ENCODE peak calls at places on chromosomes 12 and 14, in four cellular contexts. A is GM12878, Q is HepG2, R is K562. H is an unnamed sample.

GRCh38 chr14:105196228-105196960 is 15.3 kb upstream of the NUDT14 start:
- DNase-seq in Q (peak), R (peak), A (no peak), H (no peak)

GRCh38 chr14:54854181-54854580 is 48.4 kb downstream of the GCH1 start:
- DNase-seq in A (no peak), R (no peak), Q (no peak), H (no peak)

GRCh38 chr14:77485256-77485655 is 13.4 kb downstream of the ISM2 start:
- DNase-seq in R (no peak), Q (no peak), A (no peak), H (peak)

GRCh38 chr12:14774074-14774943 is 29.0 kb downstream of the WBP11 start:
- DNase-seq in R (no peak), A (peak), Q (peak), H (peak)

GRCh38 chr12:110458756-110459155 is 8.6 kb upstream of the ARPC3 start:
- DNase-seq in Q (no peak), A (no peak), R (no peak), H (no peak)

GRCh38 chr12:64175254-64175945 is 46.7 kb downstream of the KICS2 start:
- DNase-seq in Q (no peak), R (peak), A (no peak), H (no peak)

GRCh38 chr12:125187148-125187733 is 122.0 kb downstream of the AACS start:
- DNase-seq in A (no peak), R (no peak), Q (no peak), H (no peak)

GRCh38 chr12:106780010-106780625 is 5.6 kb downstream of the RIC8B start:
- DNase-seq in Q (no peak), R (peak), A (no peak), H (peak)

GRCh38 chr12:65728913-65729793 is 95.1 kb upstream of the HMGA2 start:
- DNase-seq in Q (no peak), A (no peak), R (no peak), H (no peak)

GRCh38 chr12:114692558-114693531 is 8.9 kb upstream of the TBX3 start:
- DNase-seq in R (no peak), Q (no peak), A (no peak), H (peak)

GRCh38 chr14:30559638-30560071 is 697 bp downstream of the G2E3 start:
- DNase-seq in R (peak), A (no peak), Q (peak), H (peak)

GRCh38 chr14:61326847-61327246 is 5.5 kb downstream of the PRKCH start:
- DNase-seq in Q (no peak), A (no peak), R (no peak), H (peak)

GRCh38 chr14:100585448-100586152 is 1.6 kb downstream of the BEGAIN start:
- DNase-seq in Q (no peak), A (no peak), R (no peak), H (no peak)

GRCh38 chr14:36430662-36431084 is 89.4 kb downstream of the NKX2-1 start:
- DNase-seq in R (no peak), Q (no peak), A (no peak), H (no peak)

GRCh38 chr14:100532916-100533630 is 54.1 kb downstream of the BEGAIN start:
- DNase-seq in R (peak), A (no peak), Q (no peak), H (peak)

GRCh38 chr12:122584177-122584576 is 57.1 kb downstream of the KNTC1 start:
- DNase-seq in R (no peak), A (no peak), Q (no peak), H (no peak)

GRCh38 chr14:77593501-77593911 is 22.9 kb downstream of the SPTLC2 start:
- DNase-seq in Q (no peak), A (peak), R (no peak), H (no peak)

GRCh38 chr12:27751386-27752047 is 28.5 kb upstream of the KLHL42 start:
- DNase-seq in A (no peak), Q (no peak), R (peak), H (no peak)

GRCh38 chr12:92216092-92216491 is 70.4 kb upstream of the BTG1 start:
- DNase-seq in R (no peak), Q (no peak), A (no peak), H (no peak)

GRCh38 chr14:61280092-61280525 is 1.0 kb downstream of the TMEM30B start:
- DNase-seq in A (no peak), R (no peak), Q (no peak), H (peak)

GRCh38 chr12:56728139-56728861 is 3.2 kb upstream of the NACA start:
- DNase-seq in A (no peak), Q (no peak), R (no peak), H (no peak)

GRCh38 chr12:105018001-105018400 is 31.9 kb downstream of the NOPCHAP1 start:
- DNase-seq in A (no peak), Q (no peak), R (no peak), H (no peak)

GRCh38 chr14:95553141-95553540 is 18.3 kb downstream of the GLRX5 start:
- DNase-seq in A (no peak), Q (no peak), R (no peak), H (no peak)

GRCh38 chr12:70383484-70383883 is 17.4 kb downstream of the KCNMB4 start:
- DNase-seq in Q (no peak), A (no peak), R (no peak), H (no peak)

GRCh38 chr14:77615231-77616132 is 955 bp downstream of the SPTLC2 start:
- DNase-seq in R (no peak), Q (no peak), A (no peak), H (peak)

GRCh38 chr12:39905152-39905551 is 200.7 kb downstream of the SLC2A13 start:
- DNase-seq in A (no peak), R (no peak), Q (no peak), H (peak)

GRCh38 chr12:87642245-87642644 is 387.0 kb downstream of the C12orf50 start:
- DNase-seq in A (no peak), Q (no peak), R (no peak), H (no peak)

GRCh38 chr14:67137744-67138371 is 51.4 kb upstream of the GARIN2 start:
- DNase-seq in A (no peak), Q (no peak), R (peak), H (peak)

GRCh38 chr14:59020382-59020781 is 168.1 kb upstream of the DAAM1 start:
- DNase-seq in R (no peak), A (no peak), Q (no peak), H (peak)

GRCh38 chr12:108691995-108692808 is 39.1 kb downstream of the CORO1C start:
- DNase-seq in R (no peak), Q (no peak), A (no peak), H (no peak)

GRCh38 chr14:23306412-23307145 is at the start of gene BCL2L2:
- DNase-seq in R (peak), Q (peak), A (no peak), H (peak)

GRCh38 chr14:99136401-99136800 is 135.6 kb downstream of the BCL11B start:
- DNase-seq in A (no peak), R (no peak), Q (no peak), H (no peak)

GRCh38 chr12:64918288-64918687 is 93.8 kb downstream of the TBC1D30 start:
- DNase-seq in Q (no peak), R (no peak), A (no peak), H (no peak)

GRCh38 chr14:83923836-83924235 is 1606.1 kb upstream of the FLRT2 start:
- DNase-seq in R (no peak), Q (no peak), A (no peak), H (no peak)

GRCh38 chr12:124835652-124836410 is 27.8 kb downstream of the SCARB1 start:
- DNase-seq in R (no peak), Q (no peak), A (no peak), H (no peak)

GRCh38 chr14:20631023-20631820 is 10.3 kb downstream of the OR6S1 start:
- DNase-seq in R (peak), Q (peak), A (no peak), H (no peak)

GRCh38 chr12:100926669-100927248 is 132.2 kb downstream of the ANO4 start:
- DNase-seq in A (no peak), Q (peak), R (no peak), H (no peak)

GRCh38 chr14:35534130-35534883 is at the start of gene INSM2:
- DNase-seq in A (no peak), R (peak), Q (no peak), H (no peak)

GRCh38 chr12:87074801-87075200 is 818.6 kb upstream of the MGAT4C start:
- DNase-seq in A (no peak), R (no peak), Q (no peak), H (no peak)

GRCh38 chr12:26134540-26134939 is 9.7 kb upstream of the BHLHE41 start:
- DNase-seq in A (no peak), R (no peak), Q (no peak), H (no peak)

GRCh38 chr14:72736348-72736747 is 157.6 kb downstream of the DPF3 start:
- DNase-seq in A (no peak), Q (peak), R (peak), H (peak)
- TF ChIP-seq NFIC in A (no peak), Q (no peak), R (no peak), H (no peak)

GRCh38 chr12:53070901-53071492 is 8.2 kb downstream of the SPRYD3 start:
- DNase-seq in Q (no peak), R (no peak), A (no peak), H (no peak)
- TF ChIP-seq NFIC in Q (no peak), R (no peak), A (no peak), H (no peak)

GRCh38 chr14:52949249-52949648 is 1.6 kb downstream of the FERMT2 start:
- DNase-seq in R (no peak), A (no peak), Q (no peak), H (peak)

GRCh38 chr14:52950898-52951729 is at the start of gene FERMT2:
- DNase-seq in R (peak), Q (peak), A (no peak), H (peak)

GRCh38 chr14:52950410-52950897 is 396 bp downstream of the FERMT2 start:
- DNase-seq in R (peak), A (no peak), Q (peak), H (peak)

GRCh38 chr14:52948836-52949235 is 2.0 kb downstream of the FERMT2 start:
- DNase-seq in R (no peak), Q (no peak), A (no peak), H (no peak)

DNA sequence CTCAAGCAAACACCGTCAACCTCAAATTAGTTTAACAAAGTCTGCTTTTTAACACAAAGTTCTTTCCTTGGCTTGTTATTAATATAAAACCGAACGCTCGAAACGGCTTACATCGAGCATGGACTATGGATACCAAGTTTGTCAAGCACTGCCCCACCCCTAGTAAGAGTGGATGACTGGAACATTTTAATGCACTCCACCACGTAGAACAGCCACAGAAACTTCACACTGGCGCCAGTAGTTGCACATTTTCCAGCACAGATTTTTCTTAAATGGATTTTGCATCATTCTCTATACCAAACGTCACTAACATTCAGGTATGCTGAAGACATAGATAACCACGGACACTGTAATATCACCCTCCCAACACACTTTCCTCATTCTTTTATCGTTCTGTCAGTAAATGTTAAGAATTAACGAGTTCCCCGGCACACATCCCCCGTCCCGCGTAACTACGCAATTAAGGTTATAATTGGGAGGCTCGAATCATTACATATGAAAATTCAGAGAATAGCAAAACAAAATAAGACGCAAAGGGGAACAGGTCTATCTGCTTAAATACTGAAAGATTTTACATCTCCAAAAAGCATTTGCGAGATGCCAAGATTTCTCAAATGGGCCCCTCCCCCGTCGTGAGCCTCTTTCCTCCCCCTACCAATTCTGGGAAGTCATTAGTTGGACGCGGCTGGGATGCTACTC is 990 bp downstream of the FERMT2 start:
- DNase-seq in Q (peak), A (no peak), R (no peak), H (peak)
- TF ChIP-seq NFIC in Q (no peak), A (no peak), R (no peak), H (no peak)

GRCh38 chr12:98595152-98595988 is 1.9 kb downstream of the SLC25A3 start:
- DNase-seq in R (no peak), Q (peak), A (no peak), H (no peak)

GRCh38 chr12:98591209-98591608 is 2.3 kb upstream of the SLC25A3 start:
- DNase-seq in R (peak), Q (peak), A (no peak), H (no peak)

GRCh38 chr12:98594050-98594853 is 766 bp downstream of the SLC25A3 start:
- DNase-seq in Q (no peak), A (no peak), R (no peak), H (peak)

GRCh38 chr12:98593351-98594049 is at the start of gene SLC25A3:
- DNase-seq in R (peak), Q (peak), A (peak), H (peak)

GRCh38 chr12:98592825-98593322 is 612 bp upstream of the SLC25A3 start:
- DNase-seq in Q (no peak), R (peak), A (no peak), H (peak)
- TF ChIP-seq NFIC in Q (no peak), R (no peak), A (no peak), H (no peak)

GRCh38 chr14:89566180-89566579 is 149.1 kb upstream of the FOXN3 start:
- DNase-seq in A (no peak), Q (no peak), R (no peak), H (no peak)

GRCh38 chr14:89564999-89565398 is 148.0 kb upstream of the FOXN3 start:
- DNase-seq in A (no peak), R (no peak), Q (no peak), H (no peak)

GRCh38 chr14:89563503-89563902 is 146.5 kb upstream of the FOXN3 start:
- DNase-seq in Q (no peak), R (no peak), A (no peak), H (no peak)

GRCh38 chr14:89564291-89564957 is 147.4 kb upstream of the FOXN3 start:
- DNase-seq in R (no peak), Q (no peak), A (no peak), H (no peak)

GRCh38 chr14:89566644-89567411 is 149.8 kb upstream of the FOXN3 start:
- DNase-seq in Q (no peak), A (no peak), R (no peak), H (no peak)
- TF ChIP-seq NFIC in Q (no peak), A (no peak), R (no peak), H (no peak)

DNA sequence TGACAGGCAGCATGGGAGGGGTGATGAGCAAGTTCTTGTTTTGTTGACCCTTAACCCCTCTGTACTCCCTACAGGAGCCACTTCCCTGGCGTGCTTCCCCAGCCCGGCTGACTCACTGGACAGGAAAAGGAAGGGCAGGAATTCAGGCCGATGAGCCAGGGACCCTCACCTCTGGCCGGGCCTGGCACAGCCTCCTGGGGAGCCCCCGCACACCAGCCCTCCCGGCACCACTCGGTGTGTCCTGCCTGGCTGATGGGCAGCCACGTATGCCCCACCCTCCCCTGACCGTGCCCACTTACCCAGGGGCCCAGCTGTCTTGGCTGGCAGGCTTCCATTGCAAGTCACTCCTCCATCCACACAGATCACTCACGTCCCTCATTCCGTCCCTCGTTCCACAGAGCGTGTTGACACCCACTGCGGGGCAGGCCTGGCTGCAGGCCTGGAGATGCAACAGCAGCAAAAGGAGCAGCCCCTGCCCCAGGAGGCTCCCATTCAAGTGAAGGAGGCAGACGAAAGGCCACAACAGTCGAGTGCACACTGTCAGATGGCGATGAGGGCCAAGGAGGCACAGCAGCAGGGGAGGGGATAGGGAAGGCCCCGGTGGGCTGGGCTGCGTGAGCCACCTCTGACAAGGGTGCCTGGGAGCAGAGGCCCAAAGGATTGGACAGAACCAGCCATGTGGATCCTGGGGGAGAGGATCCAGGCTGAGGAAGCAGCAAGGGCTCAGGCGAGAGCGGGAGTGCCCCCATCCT is 19.7 kb upstream of the CD9 start:
- DNase-seq in R (no peak), A (no peak), Q (peak), H (no peak)
- TF ChIP-seq NFIC in R (no peak), A (no peak), Q (no peak), H (peak)

H was measured in SK-N-SH.